ENCODE peak calls at places on chromosomes 4 and X, in five cellular contexts. One of them, this sample, is unnamed.
A peak's percentile ranks its signal among the peaks of the same experiment; 100 is the strongest.

GRCh38 chr4:83281326-83281725 is 3.3 kb downstream of the COQ2 start:
- DNase-seq in HepG2: no peak
- DNase-seq in K562: no peak
- DNase-seq in HCT116: no peak
- DNase-seq in H1: no peak
- DNase-seq in this sample: no peak

GRCh38 chrX:22378296-22378695 is 105.6 kb downstream of the CBLL2 start:
- DNase-seq in HepG2: no peak
- DNase-seq in K562: no peak
- DNase-seq in HCT116: no peak
- DNase-seq in H1: no peak
- DNase-seq in this sample: no peak

GRCh38 chr4:38566811-38567398 is 97.1 kb upstream of the KLF3 start:
- DNase-seq in HepG2: no peak
- DNase-seq in K562: no peak
- DNase-seq in HCT116: no peak
- DNase-seq in H1: no peak
- DNase-seq in this sample: no peak

GRCh38 chr4:40579983-40580382 is 49.7 kb downstream of the RBM47 start:
- DNase-seq in HepG2: no peak
- DNase-seq in K562: no peak
- DNase-seq in HCT116: no peak
- DNase-seq in H1: no peak
- DNase-seq in this sample: no peak

GRCh38 chr4:3037957-3038451 is 36.3 kb downstream of the HTT-AS start:
- DNase-seq in HepG2: no peak
- DNase-seq in K562: no peak
- DNase-seq in HCT116: no peak
- DNase-seq in H1: no peak
- DNase-seq in this sample: no peak

GRCh38 chr4:7610062-7610670 is 175.4 kb upstream of the PSAPL1 start:
- DNase-seq in HepG2: no peak
- DNase-seq in K562: no peak
- DNase-seq in HCT116: no peak
- DNase-seq in H1: no peak
- DNase-seq in this sample: no peak

GRCh38 chrX:36961590-36961989 is 46.6 kb upstream of the FAM47C start:
- DNase-seq in HepG2: peak; percentile 1
- DNase-seq in K562: no peak
- DNase-seq in HCT116: peak; percentile 15
- DNase-seq in H1: no peak
- DNase-seq in this sample: no peak

GRCh38 chr4:84753318-84753972 is 170.5 kb downstream of the CDS1 start:
- DNase-seq in HepG2: no peak
- DNase-seq in K562: no peak
- DNase-seq in HCT116: no peak
- DNase-seq in H1: no peak
- DNase-seq in this sample: no peak

GRCh38 chr4:139889194-139889762 is 223.7 kb downstream of the MGST2 start:
- DNase-seq in HepG2: no peak
- DNase-seq in K562: no peak
- DNase-seq in HCT116: no peak
- DNase-seq in H1: no peak
- DNase-seq in this sample: no peak
- TF ChIP-seq ZNF274 in HepG2: no peak
- TF ChIP-seq ZNF274 in K562: no peak
- TF ChIP-seq ZNF274 in HCT116: no peak
- TF ChIP-seq ZNF274 in H1: no peak
- TF ChIP-seq ZNF274 in this sample: no peak

DNA sequence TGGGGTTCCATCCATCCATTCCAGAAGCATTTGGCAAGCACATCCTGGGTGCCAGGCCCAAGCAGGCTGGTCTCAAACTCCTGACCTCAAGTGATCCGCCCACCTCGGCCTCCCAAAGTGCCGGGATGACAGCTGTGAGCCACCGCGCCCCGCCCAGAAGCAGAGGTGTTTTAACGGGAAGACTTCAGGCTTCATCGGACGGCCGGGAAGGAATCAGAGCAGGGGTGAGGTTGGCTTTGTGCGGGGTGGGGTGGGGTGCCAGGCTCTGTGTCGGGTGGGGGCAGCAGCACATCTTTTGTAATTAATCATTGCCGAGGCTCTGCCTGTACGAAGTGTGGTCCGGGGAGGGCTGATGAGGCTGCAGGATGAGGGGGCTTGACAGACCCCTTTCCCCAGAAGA is 5.1 kb upstream of the SLC25A6 start:
- DNase-seq in HepG2: no peak
- DNase-seq in K562: no peak
- DNase-seq in HCT116: no peak
- DNase-seq in H1: no peak
- DNase-seq in this sample: no peak
- TF ChIP-seq SRF in HepG2: no peak
- TF ChIP-seq SRF in K562: no peak
- TF ChIP-seq SRF in HCT116: no peak
- TF ChIP-seq SRF in H1: no peak
- TF ChIP-seq SRF in this sample: no peak

GRCh38 chr4:53536328-53536727 is 55.0 kb downstream of the LNX1 start:
- DNase-seq in HepG2: no peak
- DNase-seq in K562: no peak
- DNase-seq in HCT116: no peak
- DNase-seq in H1: no peak
- DNase-seq in this sample: no peak

GRCh38 chr4:53541577-53542206 is 49.6 kb downstream of the LNX1 start:
- DNase-seq in HepG2: no peak
- DNase-seq in K562: no peak
- DNase-seq in HCT116: no peak
- DNase-seq in H1: no peak
- DNase-seq in this sample: no peak

GRCh38 chr4:53534684-53535083 is 56.6 kb downstream of the LNX1 start:
- DNase-seq in HepG2: no peak
- DNase-seq in K562: no peak
- DNase-seq in HCT116: no peak
- DNase-seq in H1: no peak
- DNase-seq in this sample: no peak

GRCh38 chr4:53535567-53535966 is 55.7 kb downstream of the LNX1 start:
- DNase-seq in HepG2: no peak
- DNase-seq in K562: no peak
- DNase-seq in HCT116: no peak
- DNase-seq in H1: no peak
- DNase-seq in this sample: no peak

DNA sequence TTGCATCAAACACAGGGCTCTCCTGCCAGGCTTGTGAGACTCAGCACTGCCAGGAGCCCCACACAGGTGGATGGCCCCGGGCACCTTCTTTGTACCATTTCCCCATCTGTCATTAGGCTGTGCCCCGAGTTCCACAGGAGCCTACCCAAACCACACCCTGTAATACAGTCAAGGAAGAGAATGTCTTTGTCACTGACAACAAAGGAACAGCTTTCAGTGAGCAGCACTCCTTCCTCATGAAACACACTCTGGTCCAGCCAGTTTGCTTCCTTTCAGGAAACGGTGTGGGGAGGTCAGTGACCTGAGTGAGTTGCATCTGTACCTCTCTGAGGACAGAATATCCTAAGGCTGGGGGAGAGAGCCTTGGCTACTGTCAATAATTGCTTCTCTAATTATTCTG is 53.7 kb downstream of the LNX1 start:
- DNase-seq in HepG2: no peak
- DNase-seq in K562: no peak
- DNase-seq in HCT116: no peak
- DNase-seq in H1: no peak
- DNase-seq in this sample: no peak
- TF ChIP-seq ZNF274 in HepG2: no peak
- TF ChIP-seq ZNF274 in K562: no peak
- TF ChIP-seq ZNF274 in HCT116: no peak
- TF ChIP-seq ZNF274 in H1: no peak
- TF ChIP-seq ZNF274 in this sample: no peak

DNA sequence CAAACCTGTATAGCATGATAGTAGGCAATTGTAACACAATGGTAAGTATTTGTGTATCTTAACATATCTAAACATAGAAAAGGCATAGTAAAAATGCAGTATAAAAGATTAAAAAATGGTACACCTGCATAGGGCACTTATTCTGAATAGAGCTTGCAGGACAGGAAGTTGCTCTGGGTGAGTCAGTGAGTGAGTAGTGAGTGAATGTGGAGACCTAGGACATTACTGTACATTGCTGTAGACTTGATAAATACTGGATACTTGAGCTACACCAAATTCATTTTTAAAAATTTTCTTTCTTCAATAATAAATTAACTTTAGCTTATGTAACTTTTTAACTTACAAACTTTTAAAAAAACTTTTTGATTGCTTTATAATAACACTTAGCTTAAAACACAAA is 68.2 kb upstream of the MAML3 start:
- DNase-seq in HepG2: no peak
- DNase-seq in K562: no peak
- DNase-seq in HCT116: no peak
- DNase-seq in H1: no peak
- DNase-seq in this sample: no peak
- TF ChIP-seq SRF in HepG2: no peak
- TF ChIP-seq SRF in K562: no peak
- TF ChIP-seq SRF in HCT116: no peak
- TF ChIP-seq SRF in H1: no peak
- TF ChIP-seq SRF in this sample: no peak

DNA sequence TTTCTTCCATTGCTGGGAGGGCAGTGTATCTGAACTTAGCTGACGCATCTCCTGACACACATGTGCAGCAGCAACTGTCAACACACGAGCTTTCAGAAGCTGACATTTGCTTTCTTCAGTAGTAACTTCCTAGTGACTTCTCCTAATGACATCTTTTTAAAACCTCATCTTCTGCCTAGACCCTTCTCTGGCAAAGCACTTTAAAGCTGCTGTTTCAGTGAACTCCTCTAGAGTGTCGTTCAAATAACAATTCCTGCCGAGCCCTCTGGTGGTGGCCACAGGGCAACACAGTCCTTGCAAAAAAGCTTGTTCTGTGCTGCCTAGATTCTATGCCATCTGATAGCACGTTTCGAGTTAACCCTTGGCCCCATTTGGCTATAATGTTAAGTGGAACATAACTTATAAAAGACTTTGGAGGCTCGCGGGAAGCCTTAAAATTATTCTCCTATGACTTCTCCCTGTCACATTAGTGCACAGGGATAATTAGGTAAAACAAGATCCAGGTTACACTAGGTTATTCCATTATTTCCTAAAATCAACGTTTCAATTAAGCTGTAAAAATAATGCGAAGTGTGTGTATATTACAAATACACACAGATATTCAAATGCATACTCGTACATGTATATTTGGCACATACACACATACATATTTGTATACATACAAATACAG is 2340.8 kb downstream of the PCDH7 start:
- DNase-seq in HepG2: peak; percentile 40
- DNase-seq in K562: no peak
- DNase-seq in HCT116: peak; percentile 68
- DNase-seq in H1: peak; percentile 65
- DNase-seq in this sample: no peak
- TF ChIP-seq ZNF274 in HepG2: no peak
- TF ChIP-seq ZNF274 in K562: no peak
- TF ChIP-seq ZNF274 in HCT116: no peak
- TF ChIP-seq ZNF274 in H1: no peak
- TF ChIP-seq ZNF274 in this sample: no peak

GRCh38 chr4:914531-914930 is 17.6 kb downstream of the GAK start:
- DNase-seq in HepG2: no peak
- DNase-seq in K562: no peak
- DNase-seq in HCT116: no peak
- DNase-seq in H1: no peak
- DNase-seq in this sample: no peak

GRCh38 chr4:915595-915994 is 16.5 kb downstream of the GAK start:
- DNase-seq in HepG2: no peak
- DNase-seq in K562: no peak
- DNase-seq in HCT116: no peak
- DNase-seq in H1: no peak
- DNase-seq in this sample: no peak

GRCh38 chr4:913280-913618 is 18.9 kb downstream of the GAK start:
- DNase-seq in HepG2: no peak
- DNase-seq in K562: no peak
- DNase-seq in HCT116: no peak
- DNase-seq in H1: no peak
- DNase-seq in this sample: no peak

GRCh38 chr4:912548-913279 is 19.4 kb downstream of the GAK start:
- DNase-seq in HepG2: no peak
- DNase-seq in K562: no peak
- DNase-seq in HCT116: no peak
- DNase-seq in H1: no peak
- DNase-seq in this sample: no peak

GRCh38 chr4:915041-915474 is 17.1 kb downstream of the GAK start:
- DNase-seq in HepG2: no peak
- DNase-seq in K562: no peak
- DNase-seq in HCT116: no peak
- DNase-seq in H1: no peak
- DNase-seq in this sample: no peak
- TF ChIP-seq SRF in HepG2: no peak
- TF ChIP-seq SRF in K562: no peak
- TF ChIP-seq SRF in HCT116: no peak
- TF ChIP-seq SRF in H1: no peak
- TF ChIP-seq SRF in this sample: no peak

GRCh38 chrX:115616943-115617563 is 56.1 kb downstream of the PLS3 start:
- DNase-seq in HepG2: no peak
- DNase-seq in K562: no peak
- DNase-seq in HCT116: peak; percentile 66
- DNase-seq in H1: no peak
- DNase-seq in this sample: peak; percentile 58
- TF ChIP-seq ZNF274 in HepG2: no peak
- TF ChIP-seq ZNF274 in K562: no peak
- TF ChIP-seq ZNF274 in HCT116: no peak
- TF ChIP-seq ZNF274 in H1: no peak
- TF ChIP-seq ZNF274 in this sample: no peak

GRCh38 chr4:1357356-1358248 is 10.6 kb downstream of the UVSSA start:
- DNase-seq in HepG2: no peak
- DNase-seq in K562: no peak
- DNase-seq in HCT116: no peak
- DNase-seq in H1: no peak
- DNase-seq in this sample: no peak
- TF ChIP-seq SRF in HepG2: no peak
- TF ChIP-seq SRF in K562: no peak
- TF ChIP-seq SRF in HCT116: no peak
- TF ChIP-seq SRF in H1: no peak
- TF ChIP-seq SRF in this sample: no peak

GRCh38 chr4:103375278-103375677 is 177.1 kb upstream of the CENPE start:
- DNase-seq in HepG2: no peak
- DNase-seq in K562: no peak
- DNase-seq in HCT116: peak; percentile 24
- DNase-seq in H1: no peak
- DNase-seq in this sample: no peak
- TF ChIP-seq ZNF274 in HepG2: no peak
- TF ChIP-seq ZNF274 in K562: no peak
- TF ChIP-seq ZNF274 in HCT116: no peak
- TF ChIP-seq ZNF274 in H1: no peak
- TF ChIP-seq ZNF274 in this sample: no peak

This sample was measured in GM12878.